ENCODE peak calls at places on chromosomes 4 and X, in four cellular contexts. W, R, Z and I are unnamed samples.

GRCh38 chrX:16022580-16023170 is 100.7 kb upstream of the GRPR start:
- DNase-seq in W (no peak), R (no peak), Z (peak), I (peak)

GRCh38 chr4:48578132-48578964 is 88.3 kb downstream of the ZAR1 start:
- DNase-seq in W (peak), R (no peak), Z (peak), I (peak)

GRCh38 chr4:73575667-73576066 is 44.6 kb downstream of the RASSF6 start:
- DNase-seq in W (no peak), R (no peak), Z (no peak), I (no peak)

GRCh38 chrX:17700976-17701375 is 36.3 kb upstream of the SCML1 start:
- DNase-seq in W (no peak), R (no peak), Z (no peak), I (no peak)

GRCh38 chrX:39944416-39944815 is 153.3 kb downstream of the BCOR start:
- DNase-seq in W (no peak), R (no peak), Z (no peak), I (no peak)

GRCh38 chrX:119040432-119040831 is 32.4 kb upstream of the CT47C1 start:
- DNase-seq in W (no peak), R (no peak), Z (peak), I (no peak)

GRCh38 chrX:151537572-151537971 is 25.9 kb upstream of the PASD1 start:
- DNase-seq in W (no peak), R (no peak), Z (no peak), I (no peak)

GRCh38 chr4:91957963-91958362 is 345.8 kb upstream of the GRID2 start:
- DNase-seq in W (no peak), R (no peak), Z (no peak), I (no peak)

GRCh38 chr4:81207793-81208192 is 7.2 kb downstream of the PRKG2 start:
- DNase-seq in W (no peak), R (peak), Z (peak), I (no peak)

GRCh38 chrX:144006811-144007210 is 122.9 kb downstream of the UBE2NL start:
- DNase-seq in W (no peak), R (peak), Z (peak), I (peak)